ENCODE peak calls at places on chromosomes 7 and 10, in six cellular contexts. X is HT1080; R is tibial nerve; D is NCI-H748 treated with DMSO at 0.1 percent for 48 hours; B is Right ventricle myocardium inferior; U is activated CD4-positive, CD25-positive, alpha-beta regulatory T cell. Q is an unnamed sample.

GRCh38 chr10:75145590-75145989 is 34.1 kb downstream of the SAMD8 start:
- DNase-seq in X (no peak), R (no peak), D (no peak), B (peak), U (no peak), Q (no peak)

GRCh38 chr7:83347836-83348482 is 185.3 kb upstream of the PCLO start:
- DNase-seq in X (peak), R (no peak), D (no peak), B (no peak), U (no peak), Q (no peak)

GRCh38 chr7:21572331-21572730 is 29.5 kb downstream of the DNAH11 start:
- DNase-seq in X (no peak), R (no peak), D (no peak), B (no peak), U (no peak), Q (no peak)

GRCh38 chr7:55441668-55442305 is 76.7 kb downstream of the LANCL2 start:
- DNase-seq in X (peak), R (no peak), D (no peak), B (no peak), U (no peak), Q (no peak)

GRCh38 chr10:85673270-85673669 is 693.3 kb downstream of the GRID1 start:
- DNase-seq in X (no peak), R (no peak), D (no peak), B (no peak), U (no peak), Q (no peak)

GRCh38 chr7:46990761-46991160 is 591.1 kb downstream of the TNS3 start:
- DNase-seq in X (no peak), R (no peak), D (no peak), B (no peak), U (no peak), Q (no peak)

GRCh38 chr10:34584164-34584563 is 230.9 kb downstream of the PARD3 start:
- DNase-seq in X (peak), R (no peak), D (no peak), B (no peak), U (no peak), Q (no peak)

GRCh38 chr7:36673703-36674102 is 50.6 kb downstream of the AOAH start:
- DNase-seq in X (peak), R (no peak), D (no peak), B (no peak), U (no peak), Q (no peak)

GRCh38 chr10:3324572-3324971 is 152.0 kb upstream of the PITRM1 start:
- DNase-seq in X (no peak), R (no peak), D (no peak), B (no peak), U (no peak), Q (no peak)

GRCh38 chr10:14880201-14880600 is 1.5 kb downstream of the SUV39H2 start:
- DNase-seq in X (no peak), R (no peak), D (no peak), B (no peak), U (no peak), Q (no peak)

GRCh38 chr10:3787001-3787400 is 2.0 kb upstream of the KLF6 start:
- DNase-seq in X (peak), R (no peak), D (no peak), B (no peak), U (no peak), Q (no peak)

GRCh38 chr10:12795723-12796122 is 205.8 kb downstream of the CCDC3 start:
- DNase-seq in X (no peak), R (peak), D (no peak), B (peak), U (no peak), Q (no peak)

GRCh38 chr7:70434376-70434775 is 697.6 kb upstream of the GALNT17 start:
- DNase-seq in X (peak), R (no peak), D (no peak), B (no peak), U (no peak), Q (no peak)

GRCh38 chr10:63376560-63377304 is 89.0 kb downstream of the JMJD1C start:
- DNase-seq in X (peak), R (no peak), D (no peak), B (no peak), U (no peak), Q (no peak)

GRCh38 chr7:108839091-108839490 is 269.4 kb downstream of the DNAJB9 start:
- DNase-seq in X (peak), R (no peak), D (no peak), B (no peak), U (no peak), Q (no peak)

GRCh38 chr10:19889279-19889678 is 73.0 kb downstream of the PLXDC2 start:
- DNase-seq in X (no peak), R (no peak), D (no peak), B (no peak), U (no peak), Q (no peak)

GRCh38 chr10:67803588-67804394 is 34.2 kb downstream of the DNAJC12 start:
- DNase-seq in X (no peak), R (no peak), D (no peak), B (no peak), U (no peak), Q (no peak)

GRCh38 chr10:13056461-13057077 is 43.4 kb upstream of the OPTN start:
- DNase-seq in X (no peak), R (peak), D (peak), B (no peak), U (no peak), Q (no peak)

GRCh38 chr10:6530211-6530840 is 49.8 kb downstream of the PRKCQ start:
- DNase-seq in X (no peak), R (no peak), D (no peak), B (no peak), U (peak), Q (peak)

GRCh38 chr7:140640727-140641531 is at the start of gene DENND2A:
- DNase-seq in X (peak), R (peak), D (peak), B (peak), U (no peak), Q (no peak)

GRCh38 chr7:94289071-94289470 is 105.6 kb upstream of the COL1A2 start:
- DNase-seq in X (peak), R (peak), D (peak), B (no peak), U (no peak), Q (no peak)

GRCh38 chr10:77052592-77052991 is 585.0 kb downstream of the KCNMA1 start:
- DNase-seq in X (no peak), R (no peak), D (no peak), B (no peak), U (no peak), Q (no peak)

GRCh38 chr7:23298141-23298851 is 843 bp upstream of the MALSU1 start:
- DNase-seq in X (no peak), R (no peak), D (no peak), B (no peak), U (no peak), Q (no peak)

GRCh38 chr7:107441576-107442422 is 28.1 kb upstream of the GPR22 start:
- DNase-seq in X (no peak), R (no peak), D (no peak), B (no peak), U (no peak), Q (no peak)

GRCh38 chr7:102286237-102287081 is at the start of gene SH2B2:
- DNase-seq in X (peak), R (peak), D (peak), B (peak), U (no peak), Q (peak)

GRCh38 chr10:125777806-125778205 is 2.2 kb upstream of the MMP21 start:
- DNase-seq in X (no peak), R (no peak), D (no peak), B (no peak), U (no peak), Q (no peak)

GRCh38 chr10:78419481-78420265 is 386.0 kb downstream of the RPS24 start:
- DNase-seq in X (no peak), R (no peak), D (no peak), B (no peak), U (no peak), Q (no peak)

GRCh38 chr7:30618080-30618676 is 23.5 kb downstream of the GARS1 start:
- DNase-seq in X (no peak), R (no peak), D (no peak), B (no peak), U (no peak), Q (no peak)

GRCh38 chr7:43873300-43873699 is 4.0 kb upstream of the MRPS24 start:
- DNase-seq in X (no peak), R (peak), D (no peak), B (no peak), U (no peak), Q (no peak)

GRCh38 chr10:1574719-1575118 is 162.6 kb downstream of the ADARB2 start:
- DNase-seq in X (no peak), R (no peak), D (no peak), B (no peak), U (no peak), Q (no peak)

GRCh38 chr10:130371686-130372085 is 235.5 kb downstream of the GLRX3 start:
- DNase-seq in X (no peak), R (no peak), D (no peak), B (peak), U (no peak), Q (no peak)

GRCh38 chr10:279232-279631 is 144.0 kb downstream of the ZMYND11 start:
- DNase-seq in X (no peak), R (no peak), D (no peak), B (no peak), U (no peak), Q (no peak)

GRCh38 chr7:120170849-120171248 is 102.1 kb upstream of the KCND2 start:
- DNase-seq in X (no peak), R (no peak), D (no peak), B (no peak), U (no peak), Q (no peak)

GRCh38 chr7:120760050-120760449 is 97.9 kb downstream of the TSPAN12 start:
- DNase-seq in X (no peak), R (no peak), D (no peak), B (no peak), U (no peak), Q (no peak)

Q was measured in stimulated activated naive CD4-positive, alpha-beta T cell treated with Interleukin-2 at 50 U/mL for 16 hours.